ENCODE peak calls at places on chromosome 21, in five cellular contexts. One of them, this sample, is unnamed.

GRCh38 chr21:38297871-38298270 is 41.1 kb downstream of the KCNJ15 start:
- DNase-seq in spleen: no peak
- DNase-seq in transverse colon: no peak
- DNase-seq in CD4-positive, alpha-beta T cell: no peak
- DNase-seq in OCI-LY7: no peak
- DNase-seq in this sample: no peak

GRCh38 chr21:46361937-46362336 is 38.0 kb downstream of the PCNT start:
- DNase-seq in CD4-positive, alpha-beta T cell: no peak
- DNase-seq in transverse colon: no peak
- DNase-seq in spleen: no peak
- DNase-seq in OCI-LY7: no peak
- DNase-seq in this sample: no peak

GRCh38 chr21:38409907-38410306 is 88.4 kb downstream of the ERG start:
- DNase-seq in spleen: no peak
- DNase-seq in OCI-LY7: no peak
- DNase-seq in CD4-positive, alpha-beta T cell: no peak
- DNase-seq in transverse colon: no peak
- DNase-seq in this sample: no peak

GRCh38 chr21:45637883-45638282 is 5.6 kb upstream of the PCBP3 start:
- DNase-seq in transverse colon: no peak
- DNase-seq in spleen: no peak
- DNase-seq in CD4-positive, alpha-beta T cell: no peak
- DNase-seq in OCI-LY7: no peak
- DNase-seq in this sample: no peak

GRCh38 chr21:45768741-45769049 is 125.2 kb downstream of the PCBP3 start:
- DNase-seq in transverse colon: no peak
- DNase-seq in OCI-LY7: no peak
- DNase-seq in spleen: no peak
- DNase-seq in CD4-positive, alpha-beta T cell: no peak
- DNase-seq in this sample: no peak

GRCh38 chr21:25881524-25882376 is 147.0 kb downstream of the GABPA start:
- DNase-seq in OCI-LY7: peak; percentile 62
- DNase-seq in transverse colon: peak; percentile 69
- DNase-seq in CD4-positive, alpha-beta T cell: peak; percentile 37
- DNase-seq in spleen: peak; percentile 88
- DNase-seq in this sample: peak; percentile 22

GRCh38 chr21:32378956-32379355 is 13.9 kb downstream of the URB1 start:
- DNase-seq in CD4-positive, alpha-beta T cell: no peak
- DNase-seq in OCI-LY7: no peak
- DNase-seq in transverse colon: no peak
- DNase-seq in spleen: peak; percentile 25
- DNase-seq in this sample: no peak

GRCh38 chr21:25373126-25374082 is 233.9 kb downstream of the MRPL39 start:
- DNase-seq in spleen: no peak
- DNase-seq in OCI-LY7: no peak
- DNase-seq in CD4-positive, alpha-beta T cell: no peak
- DNase-seq in transverse colon: no peak
- DNase-seq in this sample: no peak

GRCh38 chr21:9758141-9758540 is 763.2 kb upstream of the TPTE start:
- DNase-seq in OCI-LY7: no peak
- DNase-seq in spleen: no peak
- DNase-seq in transverse colon: no peak
- DNase-seq in CD4-positive, alpha-beta T cell: no peak
- DNase-seq in this sample: no peak

GRCh38 chr21:46048926-46049889 is 48.7 kb upstream of the COL6A2 start:
- DNase-seq in transverse colon: peak; percentile 72
- DNase-seq in OCI-LY7: no peak
- DNase-seq in spleen: no peak
- DNase-seq in CD4-positive, alpha-beta T cell: no peak
- DNase-seq in this sample: no peak

GRCh38 chr21:25837545-25838263 is 102.9 kb downstream of the GABPA start:
- DNase-seq in transverse colon: no peak
- DNase-seq in CD4-positive, alpha-beta T cell: no peak
- DNase-seq in spleen: no peak
- DNase-seq in OCI-LY7: no peak
- DNase-seq in this sample: no peak

GRCh38 chr21:33668180-33668579 is 25.9 kb downstream of the ITSN1 start:
- DNase-seq in transverse colon: no peak
- DNase-seq in OCI-LY7: no peak
- DNase-seq in CD4-positive, alpha-beta T cell: no peak
- DNase-seq in spleen: no peak
- DNase-seq in this sample: no peak

GRCh38 chr21:32207096-32207716 is 71.6 kb downstream of the MIS18A start:
- DNase-seq in transverse colon: no peak
- DNase-seq in CD4-positive, alpha-beta T cell: no peak
- DNase-seq in OCI-LY7: no peak
- DNase-seq in spleen: no peak
- DNase-seq in this sample: no peak

GRCh38 chr21:45299026-45299863 is 11.6 kb upstream of the POFUT2 start:
- DNase-seq in CD4-positive, alpha-beta T cell: no peak
- DNase-seq in transverse colon: no peak
- DNase-seq in spleen: peak; percentile 64
- DNase-seq in OCI-LY7: no peak
- DNase-seq in this sample: no peak

GRCh38 chr21:26047279-26047967 is 123.1 kb downstream of the APP start:
- DNase-seq in transverse colon: no peak
- DNase-seq in spleen: no peak
- DNase-seq in CD4-positive, alpha-beta T cell: no peak
- DNase-seq in OCI-LY7: no peak
- DNase-seq in this sample: no peak

GRCh38 chr21:19343711-19344110 is 940.1 kb upstream of the TMPRSS15 start:
- DNase-seq in spleen: no peak
- DNase-seq in CD4-positive, alpha-beta T cell: no peak
- DNase-seq in OCI-LY7: no peak
- DNase-seq in transverse colon: no peak
- DNase-seq in this sample: no peak

GRCh38 chr21:30924171-30924680 is 42.8 kb upstream of the KRTAP11-1 start:
- DNase-seq in CD4-positive, alpha-beta T cell: no peak
- DNase-seq in OCI-LY7: no peak
- DNase-seq in transverse colon: no peak
- DNase-seq in spleen: no peak
- DNase-seq in this sample: no peak

GRCh38 chr21:45870851-45871615 is 110.5 kb upstream of the COL6A1 start:
- DNase-seq in CD4-positive, alpha-beta T cell: no peak
- DNase-seq in transverse colon: no peak
- DNase-seq in spleen: peak; percentile 76
- DNase-seq in OCI-LY7: no peak
- DNase-seq in this sample: no peak

GRCh38 chr21:46038871-46039397 is 57.4 kb downstream of the COL6A1 start:
- DNase-seq in transverse colon: no peak
- DNase-seq in OCI-LY7: no peak
- DNase-seq in CD4-positive, alpha-beta T cell: no peak
- DNase-seq in spleen: peak; percentile 85
- DNase-seq in this sample: no peak

GRCh38 chr21:32308696-32309095 is 10.0 kb downstream of the MRAP start:
- DNase-seq in CD4-positive, alpha-beta T cell: no peak
- DNase-seq in OCI-LY7: no peak
- DNase-seq in spleen: no peak
- DNase-seq in transverse colon: no peak
- DNase-seq in this sample: no peak

GRCh38 chr21:38869946-38870345 is 64.2 kb downstream of the ETS2 start:
- DNase-seq in OCI-LY7: no peak
- DNase-seq in transverse colon: no peak
- DNase-seq in spleen: no peak
- DNase-seq in CD4-positive, alpha-beta T cell: no peak
- DNase-seq in this sample: no peak

GRCh38 chr21:27555996-27556395 is 589.1 kb upstream of the ADAMTS5 start:
- DNase-seq in spleen: no peak
- DNase-seq in OCI-LY7: no peak
- DNase-seq in CD4-positive, alpha-beta T cell: no peak
- DNase-seq in transverse colon: no peak
- DNase-seq in this sample: no peak

GRCh38 chr21:39483917-39484316 is 32.1 kb downstream of the SH3BGR start:
- DNase-seq in transverse colon: no peak
- DNase-seq in spleen: no peak
- DNase-seq in OCI-LY7: no peak
- DNase-seq in CD4-positive, alpha-beta T cell: no peak
- DNase-seq in this sample: no peak

GRCh38 chr21:34722684-34723300 is 54.0 kb downstream of the CLIC6 start:
- DNase-seq in transverse colon: no peak
- DNase-seq in spleen: no peak
- DNase-seq in OCI-LY7: peak; percentile 38
- DNase-seq in CD4-positive, alpha-beta T cell: no peak
- DNase-seq in this sample: peak; percentile 15
- TF ChIP-seq CTCF in transverse colon: peak; percentile 28
- TF ChIP-seq CTCF in spleen: no peak
- TF ChIP-seq CTCF in OCI-LY7: peak; percentile 90
- TF ChIP-seq CTCF in CD4-positive, alpha-beta T cell: peak; percentile 72
- TF ChIP-seq CTCF in this sample: peak; percentile 61

GRCh38 chr21:20445971-20446370 is 552.2 kb upstream of the NCAM2 start:
- DNase-seq in transverse colon: no peak
- DNase-seq in CD4-positive, alpha-beta T cell: no peak
- DNase-seq in OCI-LY7: no peak
- DNase-seq in spleen: no peak
- DNase-seq in this sample: no peak

DNA sequence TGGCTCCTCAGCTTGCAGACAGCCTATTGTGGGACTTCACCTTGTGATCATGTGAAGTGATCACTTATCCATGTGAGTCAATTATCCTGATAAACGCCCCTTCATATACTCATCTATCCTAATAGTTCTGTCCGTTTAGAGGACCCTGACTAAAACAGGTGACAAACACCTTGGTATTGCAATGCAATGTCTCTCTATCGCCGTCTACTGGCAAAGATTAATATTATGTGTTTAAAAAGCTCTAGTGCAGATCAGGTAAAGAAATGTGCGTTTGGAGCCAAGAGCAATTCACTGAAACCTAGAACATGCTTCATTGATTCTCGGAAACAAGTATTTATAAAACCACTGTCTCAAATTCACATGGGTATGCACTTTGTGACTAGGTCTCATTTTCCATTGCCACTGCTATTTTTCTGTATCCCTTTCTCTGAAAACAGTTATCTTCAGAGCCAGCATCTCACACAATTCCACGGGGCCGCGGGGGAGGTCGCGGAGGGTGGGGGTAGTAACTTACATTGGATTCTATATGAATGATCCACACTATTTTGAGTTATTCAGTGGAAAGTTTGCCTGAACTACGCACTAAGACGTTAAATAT is 554.6 kb upstream of the NCAM2 start:
- DNase-seq in spleen: no peak
- DNase-seq in transverse colon: no peak
- DNase-seq in CD4-positive, alpha-beta T cell: no peak
- DNase-seq in OCI-LY7: peak; percentile 20
- DNase-seq in this sample: no peak
- TF ChIP-seq CTCF in spleen: no peak
- TF ChIP-seq CTCF in transverse colon: peak; percentile 39
- TF ChIP-seq CTCF in CD4-positive, alpha-beta T cell: no peak
- TF ChIP-seq CTCF in OCI-LY7: peak; percentile 71
- TF ChIP-seq CTCF in this sample: peak; percentile 86

DNA sequence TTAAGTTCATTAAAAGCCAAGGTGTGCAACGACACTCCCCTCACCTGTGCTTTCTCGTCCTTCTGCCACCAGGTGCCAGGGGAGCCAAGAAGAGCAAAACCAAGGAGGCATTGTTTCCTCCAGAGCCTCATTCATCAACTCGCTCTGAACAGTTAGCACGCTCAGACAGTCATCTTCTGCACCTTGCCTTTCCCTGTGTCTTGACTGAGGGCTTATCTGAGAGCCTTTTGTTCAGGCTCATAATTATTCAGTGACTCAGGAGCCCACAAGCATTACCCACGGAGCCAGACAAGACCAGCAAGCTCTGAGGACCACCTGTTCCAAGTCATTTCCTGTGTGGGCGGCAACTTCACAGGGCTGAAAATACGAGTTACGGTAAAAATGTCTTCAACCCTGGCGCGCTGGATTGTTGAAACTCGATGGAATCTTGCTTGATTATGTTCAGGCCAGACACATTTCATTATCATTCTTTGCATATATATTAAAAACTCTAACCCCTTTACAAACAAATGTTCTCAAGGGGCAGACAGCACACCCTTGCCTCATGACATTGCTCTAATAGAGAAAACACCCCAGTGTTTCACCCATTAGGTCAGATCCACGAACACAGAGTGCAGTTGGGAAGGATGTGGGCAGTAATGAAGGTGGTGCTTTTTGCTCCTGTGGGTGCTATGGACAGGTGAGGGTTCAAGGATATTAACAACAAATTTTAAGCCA is 89.7 kb upstream of the RUNX1 start:
- DNase-seq in transverse colon: no peak
- DNase-seq in spleen: no peak
- DNase-seq in OCI-LY7: peak; percentile 58
- DNase-seq in CD4-positive, alpha-beta T cell: peak; percentile 2
- DNase-seq in this sample: no peak
- TF ChIP-seq CTCF in transverse colon: no peak
- TF ChIP-seq CTCF in spleen: no peak
- TF ChIP-seq CTCF in OCI-LY7: no peak
- TF ChIP-seq CTCF in CD4-positive, alpha-beta T cell: no peak
- TF ChIP-seq CTCF in this sample: no peak

DNA sequence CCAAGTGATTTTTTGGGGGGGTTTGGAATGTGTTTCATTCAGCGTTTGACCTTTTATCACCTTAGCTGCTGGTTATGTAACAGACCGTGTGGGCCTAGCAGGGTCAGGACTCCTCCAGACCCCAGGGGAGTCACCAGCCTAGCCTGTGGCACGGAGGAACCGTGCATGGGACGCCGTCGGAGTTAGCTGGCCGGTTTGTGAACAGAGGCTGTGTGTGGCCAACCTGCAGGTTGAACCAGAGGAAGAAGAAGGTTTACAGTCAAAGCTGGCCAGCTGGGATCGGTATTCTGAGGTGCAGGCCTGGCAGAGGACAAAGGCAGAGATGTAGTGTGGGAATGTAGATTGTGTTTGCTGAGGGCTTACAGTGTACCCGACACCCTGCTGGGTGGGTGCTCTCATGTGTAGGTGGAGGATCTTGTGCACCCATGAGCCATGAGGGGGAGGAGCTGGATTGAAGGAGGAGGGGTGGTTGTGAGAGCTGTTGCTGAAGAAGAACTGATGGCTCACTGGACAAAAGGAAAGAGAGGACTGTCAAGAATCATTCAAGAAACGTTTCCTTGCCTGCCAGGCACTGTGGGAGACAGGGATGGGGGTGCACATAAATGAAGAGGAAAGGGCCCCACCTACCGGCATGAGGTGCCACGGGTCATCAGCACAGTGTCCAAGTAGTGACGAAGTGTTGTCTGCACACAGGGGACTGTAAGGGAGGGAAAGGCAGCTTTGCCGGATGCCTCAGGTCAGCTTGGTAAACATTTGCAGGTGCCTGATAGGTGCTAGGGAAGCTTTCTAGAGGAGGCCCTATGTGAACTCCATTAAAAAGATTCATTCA is 40.0 kb upstream of the PWP2 start:
- DNase-seq in transverse colon: no peak
- DNase-seq in CD4-positive, alpha-beta T cell: no peak
- DNase-seq in OCI-LY7: no peak
- DNase-seq in spleen: no peak
- DNase-seq in this sample: no peak
- TF ChIP-seq CTCF in transverse colon: no peak
- TF ChIP-seq CTCF in CD4-positive, alpha-beta T cell: no peak
- TF ChIP-seq CTCF in OCI-LY7: peak; percentile 31
- TF ChIP-seq CTCF in spleen: no peak
- TF ChIP-seq CTCF in this sample: no peak

This sample was measured in progenitor cell of endocrine pancreas.